ENCODE peak calls at places on chromosomes 12 and 14, in five cellular contexts. O is CD8-positive, alpha-beta T cell; P is T-helper 1 cell; R is B cell; U is heart right ventricle. F is an unnamed sample.

GRCh38 chr12:76337583-76337982 is 10.6 kb downstream of the BBS10 start:
- DNase-seq in U (no peak), O (no peak), P (no peak), R (no peak), F (no peak)

GRCh38 chr14:32444262-32444661 is 115.2 kb downstream of the AKAP6 start:
- DNase-seq in U (no peak), P (no peak), R (no peak), O (no peak), F (peak)

GRCh38 chr12:42409471-42409870 is 83.5 kb downstream of the PPHLN1 start:
- DNase-seq in R (no peak), U (no peak), O (no peak), P (no peak), F (no peak)

GRCh38 chr14:59360923-59361794 is 104.0 kb downstream of the GPR135 start:
- DNase-seq in R (no peak), O (no peak), U (peak), P (no peak), F (no peak)

GRCh38 chr12:67572492-67572891 is 76.1 kb upstream of the DYRK2 start:
- DNase-seq in O (no peak), U (no peak), R (no peak), P (no peak), F (no peak)

GRCh38 chr14:63867926-63868921 is 15.4 kb downstream of the SYNE2 start:
- DNase-seq in P (no peak), O (no peak), R (peak), U (no peak), F (no peak)

GRCh38 chr12:80662586-80662985 is 44.8 kb upstream of the MYF6 start:
- DNase-seq in O (no peak), P (no peak), R (no peak), U (no peak), F (no peak)

GRCh38 chr12:123571343-123571813 is 13.0 kb upstream of the TMED2 start:
- DNase-seq in P (no peak), U (peak), O (no peak), R (no peak), F (peak)

GRCh38 chr12:109191621-109192250 is 75.3 kb downstream of the ACACB start:
- DNase-seq in R (no peak), U (no peak), P (no peak), O (no peak), F (no peak)

GRCh38 chr12:30064906-30065305 is 281.2 kb upstream of the TMTC1 start:
- DNase-seq in U (no peak), O (no peak), P (no peak), R (no peak), F (no peak)

F was measured in pons.